ENCODE peak calls at places on chromosomes 3 and 15, in five cellular contexts. One of them, this sample, is unnamed.
A peak's percentile ranks its signal among the peaks of the same experiment; 100 is the strongest.

GRCh38 chr15:39248204-39248603 is 332.7 kb upstream of the THBS1 start:
- DNase-seq in activated gamma-delta T cell treated with Interleukin-2 at 50 U/mL for 16 hours: no peak
- DNase-seq in fibroblast of gingiva: peak; percentile 21
- DNase-seq in NB4: no peak
- DNase-seq in stimulated activated CD8-positive, alpha-beta memory T cell treated with anti-CD3 and anti-CD28 coated beads, Interleukin-7, amount 100 ng/mL, for 1 hour: no peak
- DNase-seq in this sample: no peak

GRCh38 chr3:75906555-75907112 is 121.3 kb upstream of the ZNF717 start:
- DNase-seq in NB4: no peak
- DNase-seq in stimulated activated CD8-positive, alpha-beta memory T cell treated with anti-CD3 and anti-CD28 coated beads, Interleukin-7, amount 100 ng/mL, for 1 hour: no peak
- DNase-seq in activated gamma-delta T cell treated with Interleukin-2 at 50 U/mL for 16 hours: no peak
- DNase-seq in fibroblast of gingiva: peak; percentile 53
- DNase-seq in this sample: no peak

GRCh38 chr3:107217161-107217560 is 160.1 kb upstream of the CCDC54 start:
- DNase-seq in fibroblast of gingiva: peak; percentile 96
- DNase-seq in NB4: no peak
- DNase-seq in activated gamma-delta T cell treated with Interleukin-2 at 50 U/mL for 16 hours: no peak
- DNase-seq in stimulated activated CD8-positive, alpha-beta memory T cell treated with anti-CD3 and anti-CD28 coated beads, Interleukin-7, amount 100 ng/mL, for 1 hour: no peak
- DNase-seq in this sample: no peak

GRCh38 chr3:24829011-24829581 is 334.4 kb upstream of the THRB start:
- DNase-seq in fibroblast of gingiva: no peak
- DNase-seq in NB4: no peak
- DNase-seq in activated gamma-delta T cell treated with Interleukin-2 at 50 U/mL for 16 hours: no peak
- DNase-seq in stimulated activated CD8-positive, alpha-beta memory T cell treated with anti-CD3 and anti-CD28 coated beads, Interleukin-7, amount 100 ng/mL, for 1 hour: no peak
- DNase-seq in this sample: no peak

GRCh38 chr3:127888564-127889107 is 26.4 kb upstream of the KBTBD12 start:
- DNase-seq in activated gamma-delta T cell treated with Interleukin-2 at 50 U/mL for 16 hours: no peak
- DNase-seq in fibroblast of gingiva: no peak
- DNase-seq in stimulated activated CD8-positive, alpha-beta memory T cell treated with anti-CD3 and anti-CD28 coated beads, Interleukin-7, amount 100 ng/mL, for 1 hour: no peak
- DNase-seq in NB4: no peak
- DNase-seq in this sample: no peak

GRCh38 chr3:36890261-36890660 is 54.6 kb downstream of the TRANK1 start:
- DNase-seq in fibroblast of gingiva: no peak
- DNase-seq in stimulated activated CD8-positive, alpha-beta memory T cell treated with anti-CD3 and anti-CD28 coated beads, Interleukin-7, amount 100 ng/mL, for 1 hour: no peak
- DNase-seq in NB4: no peak
- DNase-seq in activated gamma-delta T cell treated with Interleukin-2 at 50 U/mL for 16 hours: no peak
- DNase-seq in this sample: no peak

GRCh38 chr3:135964160-135964955 is 1.2 kb upstream of the PPP2R3A start:
- DNase-seq in NB4: no peak
- DNase-seq in activated gamma-delta T cell treated with Interleukin-2 at 50 U/mL for 16 hours: no peak
- DNase-seq in fibroblast of gingiva: no peak
- DNase-seq in stimulated activated CD8-positive, alpha-beta memory T cell treated with anti-CD3 and anti-CD28 coated beads, Interleukin-7, amount 100 ng/mL, for 1 hour: no peak
- DNase-seq in this sample: no peak

GRCh38 chr15:72735111-72735510 is 48.4 kb downstream of the ADPGK start:
- DNase-seq in activated gamma-delta T cell treated with Interleukin-2 at 50 U/mL for 16 hours: no peak
- DNase-seq in stimulated activated CD8-positive, alpha-beta memory T cell treated with anti-CD3 and anti-CD28 coated beads, Interleukin-7, amount 100 ng/mL, for 1 hour: no peak
- DNase-seq in fibroblast of gingiva: no peak
- DNase-seq in NB4: no peak
- DNase-seq in this sample: no peak

GRCh38 chr3:45929042-45929679 is 14.1 kb upstream of the CXCR6 start:
- DNase-seq in activated gamma-delta T cell treated with Interleukin-2 at 50 U/mL for 16 hours: peak; percentile 61
- DNase-seq in NB4: peak; percentile 52
- DNase-seq in stimulated activated CD8-positive, alpha-beta memory T cell treated with anti-CD3 and anti-CD28 coated beads, Interleukin-7, amount 100 ng/mL, for 1 hour: peak; percentile 35
- DNase-seq in fibroblast of gingiva: no peak
- DNase-seq in this sample: peak; percentile 42

GRCh38 chr15:100875495-100875894 is 4.1 kb upstream of the ALDH1A3 start:
- DNase-seq in NB4: no peak
- DNase-seq in fibroblast of gingiva: no peak
- DNase-seq in activated gamma-delta T cell treated with Interleukin-2 at 50 U/mL for 16 hours: no peak
- DNase-seq in stimulated activated CD8-positive, alpha-beta memory T cell treated with anti-CD3 and anti-CD28 coated beads, Interleukin-7, amount 100 ng/mL, for 1 hour: no peak
- DNase-seq in this sample: no peak

GRCh38 chr15:60479711-60480110 is 769 bp upstream of the ICE2 start:
- DNase-seq in NB4: peak; percentile 33
- DNase-seq in stimulated activated CD8-positive, alpha-beta memory T cell treated with anti-CD3 and anti-CD28 coated beads, Interleukin-7, amount 100 ng/mL, for 1 hour: no peak
- DNase-seq in activated gamma-delta T cell treated with Interleukin-2 at 50 U/mL for 16 hours: no peak
- DNase-seq in fibroblast of gingiva: no peak
- DNase-seq in this sample: no peak

GRCh38 chr3:195085356-195086130 is 185.4 kb downstream of the XXYLT1 start:
- DNase-seq in activated gamma-delta T cell treated with Interleukin-2 at 50 U/mL for 16 hours: no peak
- DNase-seq in NB4: no peak
- DNase-seq in fibroblast of gingiva: no peak
- DNase-seq in stimulated activated CD8-positive, alpha-beta memory T cell treated with anti-CD3 and anti-CD28 coated beads, Interleukin-7, amount 100 ng/mL, for 1 hour: no peak
- DNase-seq in this sample: no peak

GRCh38 chr15:88258021-88258641 is 1.6 kb upstream of the NTRK3 start:
- DNase-seq in stimulated activated CD8-positive, alpha-beta memory T cell treated with anti-CD3 and anti-CD28 coated beads, Interleukin-7, amount 100 ng/mL, for 1 hour: no peak
- DNase-seq in activated gamma-delta T cell treated with Interleukin-2 at 50 U/mL for 16 hours: no peak
- DNase-seq in fibroblast of gingiva: no peak
- DNase-seq in NB4: no peak
- DNase-seq in this sample: no peak

GRCh38 chr3:66729685-66730393 is 229.0 kb upstream of the LRIG1 start:
- DNase-seq in NB4: no peak
- DNase-seq in stimulated activated CD8-positive, alpha-beta memory T cell treated with anti-CD3 and anti-CD28 coated beads, Interleukin-7, amount 100 ng/mL, for 1 hour: no peak
- DNase-seq in fibroblast of gingiva: no peak
- DNase-seq in activated gamma-delta T cell treated with Interleukin-2 at 50 U/mL for 16 hours: no peak
- DNase-seq in this sample: no peak

GRCh38 chr15:80501453-80501852 is 97.3 kb downstream of the ARNT2 start:
- DNase-seq in stimulated activated CD8-positive, alpha-beta memory T cell treated with anti-CD3 and anti-CD28 coated beads, Interleukin-7, amount 100 ng/mL, for 1 hour: no peak
- DNase-seq in NB4: no peak
- DNase-seq in activated gamma-delta T cell treated with Interleukin-2 at 50 U/mL for 16 hours: no peak
- DNase-seq in fibroblast of gingiva: no peak
- DNase-seq in this sample: no peak

GRCh38 chr15:63186065-63186464 is 3.3 kb upstream of the RAB8B start:
- DNase-seq in fibroblast of gingiva: peak; percentile 72
- DNase-seq in activated gamma-delta T cell treated with Interleukin-2 at 50 U/mL for 16 hours: no peak
- DNase-seq in NB4: no peak
- DNase-seq in stimulated activated CD8-positive, alpha-beta memory T cell treated with anti-CD3 and anti-CD28 coated beads, Interleukin-7, amount 100 ng/mL, for 1 hour: no peak
- DNase-seq in this sample: no peak

GRCh38 chr15:87167706-87168105 is 1088.0 kb downstream of the AGBL1 start:
- DNase-seq in NB4: no peak
- DNase-seq in stimulated activated CD8-positive, alpha-beta memory T cell treated with anti-CD3 and anti-CD28 coated beads, Interleukin-7, amount 100 ng/mL, for 1 hour: no peak
- DNase-seq in activated gamma-delta T cell treated with Interleukin-2 at 50 U/mL for 16 hours: no peak
- DNase-seq in fibroblast of gingiva: no peak
- DNase-seq in this sample: no peak

This sample was measured in central memory CD8-positive, alpha-beta T cell.